ENCODE peak calls at places on chromosome 1, in ten cellular contexts. One of them, this sample, is unnamed. For H3K9me3, the result is how much of the 10 kb centered on the place peaks cover.

GRCh38 chr1:244254467-244254866 is 197.2 kb downstream of the ADSS2 start:
- DNase-seq in tibial artery: peak
- DNase-seq in CD8-positive, alpha-beta T cell: no peak
- DNase-seq in esophagus squamous epithelium: no peak
- DNase-seq in cardiac muscle cell: no peak
- DNase-seq in H1: no peak
- DNase-seq in DND-41: no peak
- DNase-seq in prostate gland: no peak
- DNase-seq in mucosa of descending colon: peak
- DNase-seq in IMR-90: no peak
- DNase-seq in this sample: no peak

GRCh38 chr1:150809651-150810050 is 1.6 kb upstream of the CTSK start:
- DNase-seq in tibial artery: no peak
- DNase-seq in CD8-positive, alpha-beta T cell: no peak
- DNase-seq in esophagus squamous epithelium: no peak
- DNase-seq in cardiac muscle cell: no peak
- DNase-seq in H1: no peak
- DNase-seq in DND-41: no peak
- DNase-seq in prostate gland: no peak
- DNase-seq in mucosa of descending colon: no peak
- DNase-seq in IMR-90: peak
- DNase-seq in this sample: no peak

GRCh38 chr1:58971629-58972140 is 187.8 kb upstream of the JUN start:
- DNase-seq in tibial artery: peak
- DNase-seq in CD8-positive, alpha-beta T cell: no peak
- DNase-seq in esophagus squamous epithelium: no peak
- DNase-seq in cardiac muscle cell: peak
- DNase-seq in H1: no peak
- DNase-seq in DND-41: no peak
- DNase-seq in prostate gland: no peak
- DNase-seq in mucosa of descending colon: no peak
- DNase-seq in IMR-90: peak
- DNase-seq in this sample: no peak

GRCh38 chr1:222654849-222655248 is 37.0 kb downstream of the MIA3 start:
- DNase-seq in tibial artery: no peak
- DNase-seq in CD8-positive, alpha-beta T cell: peak
- DNase-seq in esophagus squamous epithelium: peak
- DNase-seq in cardiac muscle cell: peak
- DNase-seq in H1: no peak
- DNase-seq in DND-41: peak
- DNase-seq in prostate gland: no peak
- DNase-seq in mucosa of descending colon: peak
- DNase-seq in IMR-90: no peak
- DNase-seq in this sample: no peak

GRCh38 chr1:167263784-167264464 is 43.2 kb downstream of the POU2F1 start:
- DNase-seq in tibial artery: no peak
- DNase-seq in CD8-positive, alpha-beta T cell: no peak
- DNase-seq in esophagus squamous epithelium: no peak
- DNase-seq in cardiac muscle cell: no peak
- DNase-seq in H1: no peak
- DNase-seq in DND-41: no peak
- DNase-seq in prostate gland: no peak
- DNase-seq in mucosa of descending colon: no peak
- DNase-seq in IMR-90: no peak
- DNase-seq in this sample: no peak

GRCh38 chr1:204477036-204477740 is 17.4 kb downstream of the PIK3C2B start:
- DNase-seq in tibial artery: no peak
- DNase-seq in CD8-positive, alpha-beta T cell: no peak
- DNase-seq in esophagus squamous epithelium: no peak
- DNase-seq in cardiac muscle cell: no peak
- DNase-seq in H1: no peak
- DNase-seq in DND-41: no peak
- DNase-seq in prostate gland: no peak
- DNase-seq in mucosa of descending colon: peak
- DNase-seq in IMR-90: peak
- DNase-seq in this sample: no peak

GRCh38 chr1:181189691-181190361 is 101.3 kb downstream of the IER5 start:
- DNase-seq in tibial artery: no peak
- DNase-seq in CD8-positive, alpha-beta T cell: peak
- DNase-seq in esophagus squamous epithelium: no peak
- DNase-seq in cardiac muscle cell: peak
- DNase-seq in H1: peak
- DNase-seq in DND-41: peak
- DNase-seq in prostate gland: peak
- DNase-seq in mucosa of descending colon: peak
- DNase-seq in IMR-90: peak
- DNase-seq in this sample: no peak

GRCh38 chr1:30427545-30427944 is 295.8 kb downstream of the MATN1 start:
- DNase-seq in tibial artery: peak
- DNase-seq in CD8-positive, alpha-beta T cell: no peak
- DNase-seq in esophagus squamous epithelium: no peak
- DNase-seq in cardiac muscle cell: no peak
- DNase-seq in H1: peak
- DNase-seq in DND-41: no peak
- DNase-seq in prostate gland: peak
- DNase-seq in mucosa of descending colon: no peak
- DNase-seq in IMR-90: no peak
- DNase-seq in this sample: no peak

GRCh38 chr1:100353073-100353801 is 931 bp downstream of the CDC14A start:
- DNase-seq in tibial artery: peak
- DNase-seq in CD8-positive, alpha-beta T cell: peak
- DNase-seq in esophagus squamous epithelium: peak
- DNase-seq in cardiac muscle cell: no peak
- DNase-seq in H1: peak
- DNase-seq in DND-41: peak
- DNase-seq in prostate gland: peak
- DNase-seq in mucosa of descending colon: peak
- DNase-seq in IMR-90: no peak
- DNase-seq in this sample: no peak

GRCh38 chr1:240672132-240672811 is 60.3 kb upstream of the GREM2 start:
- DNase-seq in tibial artery: no peak
- DNase-seq in CD8-positive, alpha-beta T cell: no peak
- DNase-seq in esophagus squamous epithelium: no peak
- DNase-seq in cardiac muscle cell: no peak
- DNase-seq in H1: no peak
- DNase-seq in DND-41: no peak
- DNase-seq in prostate gland: no peak
- DNase-seq in mucosa of descending colon: no peak
- DNase-seq in IMR-90: peak
- DNase-seq in this sample: no peak

GRCh38 chr1:2523191-2523890 is 3.1 kb downstream of the PANK4 start:
- DNase-seq in tibial artery: no peak
- DNase-seq in CD8-positive, alpha-beta T cell: no peak
- DNase-seq in esophagus squamous epithelium: no peak
- DNase-seq in cardiac muscle cell: no peak
- DNase-seq in H1: peak
- DNase-seq in DND-41: no peak
- DNase-seq in prostate gland: no peak
- DNase-seq in mucosa of descending colon: no peak
- DNase-seq in IMR-90: peak
- DNase-seq in this sample: no peak

DNA sequence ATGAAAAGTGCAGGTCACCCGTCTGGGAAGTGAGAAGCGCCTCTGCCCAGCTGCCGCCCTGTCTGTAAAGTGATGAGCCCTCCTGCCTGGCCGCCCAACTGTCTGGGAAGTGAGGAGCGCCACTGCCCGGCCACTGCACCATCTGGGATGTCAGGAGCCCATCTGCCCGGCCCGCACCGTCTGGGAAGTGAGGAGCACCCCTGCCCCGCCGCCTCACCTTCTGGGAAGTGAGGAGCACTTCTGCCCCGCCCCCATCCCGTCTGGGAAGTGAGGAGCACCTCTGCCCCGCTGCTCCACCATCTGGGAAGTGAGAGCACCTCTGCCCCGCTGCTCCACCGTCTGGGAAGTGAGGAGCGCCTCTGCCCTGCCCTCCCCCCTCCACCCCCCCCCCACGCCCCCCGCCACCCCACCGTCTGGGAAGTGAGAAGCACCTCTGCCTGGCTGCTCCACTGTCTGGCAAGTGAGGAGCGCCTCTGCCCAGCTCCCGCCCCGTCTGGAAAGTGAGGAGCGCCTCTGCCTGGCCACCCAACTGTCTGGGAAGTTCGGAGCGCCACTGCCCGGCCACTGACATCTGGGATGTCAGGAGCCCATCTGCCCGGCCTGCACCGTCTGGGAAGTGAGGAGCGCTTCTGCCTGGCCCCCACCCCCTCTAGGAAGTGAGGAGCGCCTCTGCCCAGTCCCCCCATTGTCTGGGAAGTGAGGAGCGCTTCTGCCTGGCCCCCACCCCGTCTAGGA is 4.5 kb upstream of the ZZZ3 start:
- DNase-seq in tibial artery: no peak
- DNase-seq in CD8-positive, alpha-beta T cell: no peak
- DNase-seq in esophagus squamous epithelium: no peak
- DNase-seq in cardiac muscle cell: no peak
- DNase-seq in H1: peak
- DNase-seq in DND-41: no peak
- DNase-seq in prostate gland: no peak
- DNase-seq in mucosa of descending colon: no peak
- DNase-seq in IMR-90: no peak
- DNase-seq in this sample: no peak
- H3K4me3 ChIP-seq in tibial artery: no peak
- H3K4me3 ChIP-seq in CD8-positive, alpha-beta T cell: no peak
- H3K4me3 ChIP-seq in esophagus squamous epithelium: peak
- H3K4me3 ChIP-seq in cardiac muscle cell: no peak
- H3K4me3 ChIP-seq in H1: peak
- H3K4me3 ChIP-seq in DND-41: no peak
- H3K4me3 ChIP-seq in prostate gland: no peak
- H3K4me3 ChIP-seq in mucosa of descending colon: no peak
- H3K4me3 ChIP-seq in IMR-90: no peak
- H3K4me3 ChIP-seq in this sample: peak

DNA sequence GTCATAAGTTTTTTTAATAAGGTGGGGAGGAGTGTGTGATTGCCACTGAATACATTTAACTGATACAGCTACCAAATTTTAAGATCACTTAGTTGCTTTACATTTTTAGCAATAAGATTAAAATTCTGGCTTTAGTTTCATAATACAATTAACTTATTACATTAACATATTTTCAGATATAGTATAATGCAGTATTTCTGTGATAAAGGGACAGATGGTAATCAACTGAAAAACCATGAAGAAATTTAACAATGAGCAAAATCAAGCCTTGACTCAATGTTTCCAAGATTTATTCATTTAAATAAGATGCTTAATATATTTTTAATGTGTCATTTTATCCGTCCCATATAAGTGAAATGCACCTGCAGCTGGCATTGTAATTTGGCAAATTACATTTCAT is 4.0 kb downstream of the TOMM20 start:
- DNase-seq in tibial artery: no peak
- DNase-seq in CD8-positive, alpha-beta T cell: no peak
- DNase-seq in esophagus squamous epithelium: no peak
- DNase-seq in cardiac muscle cell: no peak
- DNase-seq in H1: no peak
- DNase-seq in DND-41: no peak
- DNase-seq in prostate gland: no peak
- DNase-seq in mucosa of descending colon: no peak
- DNase-seq in IMR-90: no peak
- DNase-seq in this sample: no peak
- H3K9me3 ChIP-seq in tibial artery: under half
- H3K9me3 ChIP-seq in CD8-positive, alpha-beta T cell: under half
- H3K9me3 ChIP-seq in esophagus squamous epithelium: under half
- H3K9me3 ChIP-seq in cardiac muscle cell: under half
- H3K9me3 ChIP-seq in H1: under half
- H3K9me3 ChIP-seq in DND-41: under half
- H3K9me3 ChIP-seq in prostate gland: under half
- H3K9me3 ChIP-seq in mucosa of descending colon: under half
- H3K9me3 ChIP-seq in IMR-90: under half
- H3K9me3 ChIP-seq in this sample: under half

DNA sequence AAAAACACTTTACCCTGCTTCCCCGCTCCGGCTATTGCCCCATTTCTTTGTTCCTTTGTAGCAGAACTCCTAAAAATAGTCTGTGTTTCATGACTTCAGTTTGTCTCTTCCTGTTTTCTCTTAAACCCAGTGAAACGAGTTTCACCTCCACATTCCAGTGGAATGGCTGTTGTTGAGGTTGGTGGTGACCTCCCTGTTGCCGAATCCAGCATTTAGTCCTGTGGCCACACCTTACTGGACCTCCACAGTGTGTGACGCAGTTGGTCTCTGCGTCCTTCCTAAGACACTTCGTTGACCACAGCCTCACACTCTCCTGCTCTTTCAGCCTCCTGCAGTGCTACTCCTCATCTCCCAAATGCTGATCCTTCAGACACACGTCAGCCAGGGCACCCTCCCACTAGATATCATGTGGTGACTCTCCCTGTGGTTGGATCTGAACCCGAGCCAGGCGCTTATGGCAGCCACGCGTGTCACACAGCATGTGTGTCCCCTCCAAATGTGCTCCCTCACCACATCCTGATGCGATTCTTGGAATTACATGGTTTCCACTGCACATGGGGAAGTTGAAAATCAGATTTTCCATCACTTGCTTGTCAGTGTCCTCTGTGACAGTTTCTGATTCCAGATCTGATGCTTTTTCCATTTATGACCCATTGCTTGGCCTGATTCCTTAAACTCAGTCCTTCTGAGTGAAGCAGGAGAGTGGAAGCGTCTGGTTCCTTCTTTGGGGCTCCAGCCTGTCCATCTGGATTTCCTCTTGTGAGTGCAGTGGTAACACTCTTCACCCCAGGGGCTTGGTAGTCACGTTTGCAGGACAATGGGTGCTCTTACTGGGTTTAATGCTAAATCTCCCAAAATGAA is 99.1 kb upstream of the ARTN start:
- DNase-seq in tibial artery: no peak
- DNase-seq in CD8-positive, alpha-beta T cell: no peak
- DNase-seq in esophagus squamous epithelium: no peak
- DNase-seq in cardiac muscle cell: peak
- DNase-seq in H1: no peak
- DNase-seq in DND-41: no peak
- DNase-seq in prostate gland: no peak
- DNase-seq in mucosa of descending colon: no peak
- DNase-seq in IMR-90: no peak
- DNase-seq in this sample: no peak
- H3K4me3 ChIP-seq in tibial artery: no peak
- H3K4me3 ChIP-seq in CD8-positive, alpha-beta T cell: no peak
- H3K4me3 ChIP-seq in esophagus squamous epithelium: no peak
- H3K4me3 ChIP-seq in cardiac muscle cell: no peak
- H3K4me3 ChIP-seq in H1: no peak
- H3K4me3 ChIP-seq in DND-41: no peak
- H3K4me3 ChIP-seq in prostate gland: no peak
- H3K4me3 ChIP-seq in mucosa of descending colon: no peak
- H3K4me3 ChIP-seq in IMR-90: no peak
- H3K4me3 ChIP-seq in this sample: no peak

GRCh38 chr1:32413507-32414185 is 19.4 kb upstream of the BSDC1 start:
- DNase-seq in tibial artery: no peak
- DNase-seq in CD8-positive, alpha-beta T cell: peak
- DNase-seq in esophagus squamous epithelium: no peak
- DNase-seq in cardiac muscle cell: peak
- DNase-seq in H1: peak
- DNase-seq in DND-41: peak
- DNase-seq in prostate gland: peak
- DNase-seq in mucosa of descending colon: peak
- DNase-seq in IMR-90: peak
- DNase-seq in this sample: peak
- H3K9me3 ChIP-seq in tibial artery: under half
- H3K9me3 ChIP-seq in CD8-positive, alpha-beta T cell: under half
- H3K9me3 ChIP-seq in esophagus squamous epithelium: under half
- H3K9me3 ChIP-seq in cardiac muscle cell: under half
- H3K9me3 ChIP-seq in H1: under half
- H3K9me3 ChIP-seq in DND-41: under half
- H3K9me3 ChIP-seq in prostate gland: under half
- H3K9me3 ChIP-seq in mucosa of descending colon: under half
- H3K9me3 ChIP-seq in IMR-90: under half
- H3K9me3 ChIP-seq in this sample: under half